ENCODE peak calls at places on chromosomes 12 and 14, in six cellular contexts. M is A549, L is suprapubic skin, G is tibial nerve, T is HepG2, U is ovary. V is an unnamed sample.
A peak's percentile ranks its signal among the peaks of the same experiment; 100 is the strongest.

GRCh38 chr12:12776261-12776660 is 9.2 kb upstream of the APOLD1 start:
- DNase-seq in L (no peak), U (no peak), T (peak; percentile 13), G (no peak), M (no peak), V (no peak)

GRCh38 chr12:6563448-6564050 is 4.5 kb downstream of the NOP2 start:
- DNase-seq in L (no peak), G (no peak), U (peak; percentile 61), T (peak; percentile 54), M (peak; percentile 69), V (no peak)

GRCh38 chr12:56676851-56677601 is 11.1 kb downstream of the PTGES3 start:
- DNase-seq in U (peak; percentile 28), M (no peak), G (no peak), T (no peak), L (peak; percentile 29), V (no peak)

GRCh38 chr14:104360522-104360921 is 219.0 kb upstream of the C14orf180 start:
- DNase-seq in U (peak; percentile 23), L (peak; percentile 44), T (no peak), G (no peak), M (no peak), V (peak; percentile 40)

GRCh38 chr12:51307655-51308593 is 16.1 kb downstream of the BIN2 start:
- DNase-seq in M (peak; percentile 91), U (no peak), G (no peak), L (no peak), T (no peak), V (no peak)

GRCh38 chr12:123398177-123398916 is 14.4 kb downstream of the KMT5A start:
- DNase-seq in L (no peak), U (peak; percentile 88), G (peak; percentile 32), M (no peak), T (no peak), V (peak; percentile 68)

GRCh38 chr12:31651893-31652521 is 7.5 kb upstream of the ETFBKMT start:
- DNase-seq in G (no peak), T (no peak), L (no peak), M (no peak), U (no peak), V (no peak)

GRCh38 chr12:130636370-130636769 is 79.7 kb downstream of the RIMBP2 start:
- DNase-seq in T (no peak), L (no peak), U (no peak), G (no peak), M (no peak), V (no peak)

GRCh38 chr12:117063162-117063911 is 35.9 kb downstream of the TESC start:
- DNase-seq in L (no peak), M (no peak), U (no peak), G (no peak), T (no peak), V (no peak)
- H3K4me3 ChIP-seq in L (no peak overlapping the region), M (no peak overlapping the region), U (no peak overlapping the region), G (no peak overlapping the region), T (no peak overlapping the region), V (no peak overlapping the region)

GRCh38 chr14:59333235-59333634 is 131.9 kb downstream of the GPR135 start:
- DNase-seq in U (no peak), T (no peak), L (no peak), M (no peak), G (no peak), V (no peak)

GRCh38 chr14:59336078-59336477 is 129.1 kb downstream of the GPR135 start:
- DNase-seq in T (no peak), M (no peak), G (no peak), L (no peak), U (no peak), V (no peak)

GRCh38 chr14:59332727-59333126 is 132.5 kb downstream of the GPR135 start:
- DNase-seq in U (no peak), G (no peak), M (peak; percentile 41), T (no peak), L (no peak), V (no peak)

GRCh38 chr14:59331217-59331616 is 134.0 kb downstream of the GPR135 start:
- DNase-seq in T (no peak), G (no peak), M (no peak), L (no peak), U (no peak), V (no peak)

DNA sequence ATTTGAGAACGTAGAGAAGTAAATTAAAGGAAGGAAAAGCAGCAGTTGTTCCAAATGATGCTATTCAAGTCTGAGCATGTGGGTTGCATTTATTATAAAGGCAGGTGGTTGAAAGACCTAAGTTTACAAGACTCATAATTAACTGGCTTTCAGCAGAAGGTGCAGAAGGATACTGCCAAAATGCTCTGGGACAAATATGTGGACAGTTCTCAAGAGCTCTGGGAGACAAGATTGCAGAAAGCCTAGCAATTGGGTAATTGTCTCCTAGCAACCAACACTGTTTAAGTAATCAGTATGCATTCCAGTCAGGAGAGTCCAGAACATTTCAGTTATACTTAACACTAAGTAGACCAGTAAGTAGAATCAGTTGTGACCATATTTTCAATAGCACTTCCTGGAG is 131.5 kb downstream of the GPR135 start:
- DNase-seq in L (no peak), T (peak; percentile 40), M (peak; percentile 53), U (no peak), G (no peak), V (peak; percentile 78)
- H3K27ac ChIP-seq in L (peak overlapping the region; percentile 72), T (peak overlapping the region; percentile 6), M (no peak overlapping the region), U (no peak overlapping the region), G (peak overlapping the region; percentile 52), V (peak overlapping the region; percentile 82)

GRCh38 chr12:23834076-23834475 is 115.4 kb downstream of the SOX5 start:
- DNase-seq in L (no peak), T (no peak), M (no peak), G (no peak), U (no peak), V (no peak)
- TF ChIP-seq EP300 in L (no peak), T (no peak), M (no peak), G (no peak), U (no peak), V (no peak)

GRCh38 chr14:21302013-21302857 is 22.4 kb downstream of the RPGRIP1 start:
- DNase-seq in T (peak; percentile 87), L (no peak), M (no peak), G (no peak), U (no peak), V (no peak)

GRCh38 chr14:21298358-21298757 is 18.5 kb downstream of the RPGRIP1 start:
- DNase-seq in U (no peak), G (no peak), T (peak; percentile 81), M (no peak), L (no peak), V (no peak)

GRCh38 chr14:21299562-21300130 is 19.8 kb downstream of the RPGRIP1 start:
- DNase-seq in U (no peak), M (no peak), L (no peak), G (no peak), T (no peak), V (no peak)

DNA sequence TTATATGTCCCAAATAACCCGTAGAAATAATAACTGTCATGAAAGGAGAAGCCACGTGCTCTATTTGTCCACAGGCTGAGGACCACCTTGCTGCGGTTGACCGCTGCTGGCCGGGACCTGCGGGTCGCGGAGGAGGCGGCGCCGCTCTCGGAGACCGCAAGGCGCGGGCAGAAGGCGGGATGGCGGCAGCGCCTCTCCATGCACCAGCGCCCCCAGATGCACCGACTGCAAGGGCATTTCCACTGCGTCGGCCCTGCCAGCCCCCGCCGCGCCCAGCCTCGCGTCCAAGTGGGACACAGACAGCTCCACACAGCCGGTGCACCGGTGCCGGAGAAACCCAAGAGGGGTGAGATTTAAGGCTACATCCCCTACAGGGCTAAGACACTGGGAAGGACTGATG is 21.0 kb downstream of the RPGRIP1 start:
- DNase-seq in L (no peak), U (no peak), G (no peak), T (no peak), M (no peak), V (no peak)
- H3K4me3 ChIP-seq in L (peak overlapping the region; percentile 21), U (no peak overlapping the region), G (peak overlapping the region; percentile 33), T (peak overlapping the region; percentile 46), M (no peak overlapping the region), V (peak overlapping the region; percentile 11)

V was measured in sigmoid colon.